ENCODE peak calls at places on chromosomes 6 and 20, in ten cellular contexts. A is cardiac fibroblast, C is mammary epithelial cell, Z is neural progenitor cell, G is activated B cell treated with CpG ODN at 0.5 μM for 24 hours, H is AG10803, Q is Caco-2, N is mesothelial cell of epicardium, I is PC-9, D is heart right ventricle. F is an unnamed sample.
A peak's percentile ranks its signal among the peaks of the same experiment; 100 is the strongest.

GRCh38 chr6:11614534-11615213 is 77.1 kb downstream of the TMEM170B start:
- DNase-seq in A (no peak), C (no peak), Z (no peak), G (no peak), H (no peak), Q (no peak), N (no peak), I (no peak), D (no peak), F (peak; percentile 52)

GRCh38 chr20:8812818-8813217 is 256.1 kb upstream of the PLCB4 start:
- DNase-seq in A (no peak), C (no peak), Z (no peak), G (no peak), H (no peak), Q (no peak), N (no peak), I (no peak), D (peak; percentile 9), F (no peak)

GRCh38 chr20:22217712-22218352 is 366.5 kb downstream of the FOXA2 start:
- DNase-seq in A (no peak), C (no peak), Z (no peak), G (no peak), H (no peak), Q (no peak), N (no peak), I (no peak), D (no peak), F (no peak)

GRCh38 chr6:56891754-56892153 is 63.2 kb upstream of the BEND6 start:
- DNase-seq in A (no peak), C (no peak), Z (peak; percentile 31), G (no peak), H (peak; percentile 63), Q (peak; percentile 15), N (no peak), I (no peak), D (no peak), F (no peak)

GRCh38 chr6:33958208-33958862 is 154.5 kb upstream of the MLN start:
- DNase-seq in A (no peak), C (no peak), Z (peak; percentile 77), G (no peak), H (no peak), Q (no peak), N (no peak), I (no peak), D (no peak), F (no peak)

GRCh38 chr6:99297415-99297814 is 52.1 kb downstream of the FAXC start:
- DNase-seq in A (no peak), C (no peak), Z (no peak), G (no peak), H (no peak), Q (no peak), N (no peak), I (no peak), D (no peak), F (no peak)

GRCh38 chr6:161429921-161430490 is 156.1 kb upstream of the AGPAT4 start:
- DNase-seq in A (peak; percentile 44), C (no peak), Z (no peak), G (no peak), H (peak; percentile 43), Q (peak; percentile 13), N (no peak), I (no peak), D (no peak), F (no peak)

GRCh38 chr6:4607793-4608192 is 168.4 kb upstream of the CDYL start:
- DNase-seq in A (no peak), C (no peak), Z (no peak), G (no peak), H (no peak), Q (no peak), N (no peak), I (no peak), D (no peak), F (no peak)

GRCh38 chr6:71468841-71469750 is 180.5 kb downstream of the OGFRL1 start:
- DNase-seq in A (peak; percentile 88), C (peak; percentile 78), Z (no peak), G (no peak), H (peak; percentile 95), Q (no peak), N (no peak), I (peak; percentile 53), D (peak; percentile 23), F (peak; percentile 90)

GRCh38 chr6:131059486-131059885 is 3.6 kb downstream of the EPB41L2 start:
- DNase-seq in A (peak; percentile 56), C (no peak), Z (no peak), G (no peak), H (peak; percentile 69), Q (no peak), N (no peak), I (no peak), D (no peak), F (peak; percentile 54)

GRCh38 chr6:14818422-14818884 is 427.4 kb upstream of the JARID2 start:
- DNase-seq in A (peak; percentile 60), C (no peak), Z (no peak), G (no peak), H (peak; percentile 82), Q (no peak), N (no peak), I (no peak), D (peak; percentile 36), F (no peak)

GRCh38 chr20:44448753-44449546 is 26.7 kb upstream of the TTPAL start:
- DNase-seq in A (no peak), C (no peak), Z (peak; percentile 69), G (no peak), H (no peak), Q (peak; percentile 60), N (no peak), I (no peak), D (no peak), F (no peak)

GRCh38 chr6:56050530-56050929 is 175.1 kb upstream of the BMP5 start:
- DNase-seq in A (no peak), C (no peak), Z (no peak), G (no peak), H (no peak), Q (no peak), N (no peak), I (no peak), D (no peak), F (no peak)

DNA sequence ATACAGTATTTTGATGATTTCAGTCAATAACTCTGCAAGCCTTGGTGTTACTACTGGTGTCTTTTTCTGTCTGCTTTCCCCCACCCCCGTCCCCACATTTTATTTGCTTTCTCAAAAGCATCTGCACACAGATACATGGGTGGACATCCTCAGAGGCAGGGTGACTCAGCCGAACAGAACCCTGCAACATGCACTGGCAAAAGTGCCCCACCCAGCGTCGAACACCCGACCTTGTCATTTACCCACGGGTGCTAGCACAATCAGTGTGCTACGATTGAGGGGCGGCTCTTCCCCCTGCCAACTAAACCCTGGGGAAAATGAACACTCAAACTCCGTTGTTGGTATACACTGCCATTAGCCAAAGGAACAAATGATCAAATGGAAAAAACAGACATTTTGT is 115.9 kb upstream of the NAA20 start:
- DNase-seq in A (no peak), C (peak; percentile 20), Z (no peak), G (no peak), H (no peak), Q (no peak), N (no peak), I (no peak), D (no peak), F (no peak)
- TF ChIP-seq CTCF in A (no peak), C (no peak), Z (no peak), G (no peak), H (no peak), Q (no peak), N (no peak), I (no peak), D (no peak), F (no peak)

GRCh38 chr20:2872304-2873009 is 824 bp upstream of the PTPRA start:
- DNase-seq in A (peak; percentile 54), C (peak; percentile 56), Z (peak; percentile 86), G (peak; percentile 62), H (peak; percentile 40), Q (peak; percentile 76), N (no peak), I (peak; percentile 62), D (peak; percentile 47), F (peak; percentile 49)
- TF ChIP-seq CTCF in A (peak; percentile 24), C (peak; percentile 8), Z (peak; percentile 49), G (no peak), H (peak; percentile 27), Q (peak; percentile 59), N (no peak), I (peak; percentile 43), D (peak; percentile 18), F (peak; percentile 45)

GRCh38 chr20:4780245-4780644 is 58.5 kb downstream of the PRND start:
- DNase-seq in A (no peak), C (no peak), Z (no peak), G (no peak), H (no peak), Q (no peak), N (no peak), I (no peak), D (no peak), F (no peak)
- TF ChIP-seq CTCF in A (no peak), C (no peak), Z (no peak), G (no peak), H (no peak), Q (no peak), N (no peak), I (no peak), D (no peak), F (no peak)

GRCh38 chr6:45577836-45578504 is 200.2 kb upstream of the SUPT3H start:
- DNase-seq in A (peak; percentile 51), C (no peak), Z (no peak), G (no peak), H (peak; percentile 65), Q (no peak), N (no peak), I (no peak), D (no peak), F (no peak)
- TF ChIP-seq CTCF in A (no peak), C (no peak), Z (no peak), G (no peak), H (peak; percentile 20), Q (no peak), N (no peak), I (no peak), D (no peak), F (no peak)

DNA sequence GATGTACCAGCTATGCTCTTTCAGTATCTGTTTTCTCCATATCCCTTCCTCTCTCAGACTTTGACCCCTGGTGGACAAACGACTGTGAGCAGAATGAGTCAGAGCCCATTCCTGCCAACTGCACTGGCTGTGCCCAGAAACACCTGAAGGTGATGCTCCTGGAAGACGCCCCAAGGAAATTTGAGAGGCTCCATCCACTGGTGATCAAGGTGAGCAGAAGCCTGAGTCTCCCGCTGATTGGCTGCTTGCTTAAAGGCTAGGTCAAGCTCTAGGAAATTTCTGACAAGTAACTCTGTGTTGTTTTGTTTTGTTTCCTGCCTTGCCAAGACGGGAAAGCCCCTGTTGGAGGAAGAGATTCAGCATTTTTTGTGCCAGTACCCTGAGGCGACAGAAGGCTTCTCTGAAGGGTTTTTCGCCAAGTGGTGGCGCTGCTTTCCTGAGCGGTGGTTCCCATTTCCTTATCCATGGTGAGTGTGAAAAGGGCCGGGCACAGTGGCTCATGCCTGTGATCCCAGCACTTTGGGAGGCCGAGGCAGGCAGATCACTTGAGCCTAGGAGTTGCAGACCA is 28.6 kb downstream of the C6orf89 start:
- DNase-seq in A (peak; percentile 42), C (peak; percentile 85), Z (peak; percentile 61), G (no peak), H (no peak), Q (peak; percentile 63), N (no peak), I (peak; percentile 91), D (no peak), F (no peak)
- TF ChIP-seq CTCF in A (peak; percentile 41), C (peak; percentile 29), Z (peak; percentile 50), G (no peak), H (peak; percentile 49), Q (peak; percentile 54), N (no peak), I (peak; percentile 61), D (no peak), F (peak; percentile 61)

GRCh38 chr6:32096394-32097258 is 12.5 kb downstream of the TNXB start:
- DNase-seq in A (no peak), C (no peak), Z (no peak), G (no peak), H (no peak), Q (no peak), N (no peak), I (no peak), D (no peak), F (no peak)
- TF ChIP-seq CTCF in A (no peak), C (no peak), Z (no peak), G (no peak), H (no peak), Q (no peak), N (no peak), I (no peak), D (no peak), F (peak; percentile 26)

F was measured in brain microvascular endothelial cell.